ENCODE peak calls at places on chromosomes 2 and 18, in five cellular contexts. K is tibial nerve, M is brain microvascular endothelial cell, Q is mammary epithelial cell, C is suprapubic skin. O is an unnamed sample.

GRCh38 chr2:210863283-210863682 is 306.9 kb downstream of the CPS1 start:
- DNase-seq in C (no peak), K (no peak), Q (no peak), M (no peak), O (no peak)

GRCh38 chr2:197088694-197089093 is 162.2 kb upstream of the PGAP1 start:
- DNase-seq in C (no peak), M (no peak), Q (no peak), K (no peak), O (peak; percentile 80)

GRCh38 chr2:44786818-44787214 is 154.7 kb upstream of the SIX3 start:
- DNase-seq in Q (no peak), C (no peak), K (no peak), M (no peak), O (no peak)

GRCh38 chr18:76483780-76484179 is 11.3 kb downstream of the ZNF516 start:
- DNase-seq in Q (no peak), K (no peak), M (no peak), C (no peak), O (no peak)

GRCh38 chr2:68372435-68372834 is 7.4 kb downstream of the PLEK start:
- DNase-seq in K (no peak), Q (no peak), M (no peak), C (no peak), O (no peak)

GRCh38 chr2:54106631-54107454 is 8.6 kb upstream of the ACYP2 start:
- DNase-seq in K (peak; percentile 21), M (peak; percentile 61), C (no peak), Q (peak; percentile 43), O (peak; percentile 70)

GRCh38 chr2:44100351-44100750 is 68.3 kb upstream of the PPM1B start:
- DNase-seq in M (peak; percentile 91), K (peak; percentile 48), C (no peak), Q (peak; percentile 86), O (peak; percentile 97)

GRCh38 chr2:222884765-222885424 is 24.1 kb downstream of the ACSL3 start:
- DNase-seq in Q (no peak), C (no peak), K (no peak), M (no peak), O (no peak)

GRCh38 chr2:181104512-181105121 is 124.2 kb downstream of the UBE2E3 start:
- DNase-seq in M (peak; percentile 67), K (peak; percentile 38), C (no peak), Q (peak; percentile 48), O (peak; percentile 80)

GRCh38 chr18:22106536-22107292 is 62.7 kb upstream of the GATA6 start:
- DNase-seq in C (no peak), Q (peak; percentile 53), K (no peak), M (no peak), O (no peak)

GRCh38 chr18:9428301-9428706 is 47.0 kb upstream of the RALBP1 start:
- DNase-seq in C (no peak), Q (no peak), M (no peak), K (no peak), O (no peak)

GRCh38 chr2:129929321-129930290 is 49.9 kb upstream of the RAB6C start:
- DNase-seq in K (peak; percentile 41), Q (peak; percentile 12), M (no peak), C (no peak), O (peak; percentile 14)

GRCh38 chr2:64698068-64698645 is 44.4 kb upstream of the SERTAD2 start:
- DNase-seq in K (no peak), C (no peak), M (no peak), Q (no peak), O (no peak)

GRCh38 chr2:39488450-39488849 is 51.4 kb upstream of the MAP4K3 start:
- DNase-seq in M (peak; percentile 90), C (no peak), Q (peak; percentile 90), K (no peak), O (peak; percentile 95)

GRCh38 chr2:229164545-229165249 is 106.4 kb downstream of the PID1 start:
- DNase-seq in K (no peak), M (no peak), C (no peak), Q (no peak), O (peak; percentile 50)

GRCh38 chr2:168673265-168674222 is 128.9 kb upstream of the NOSTRIN start:
- DNase-seq in M (no peak), Q (no peak), C (no peak), K (no peak), O (no peak)

GRCh38 chr2:8649718-8650117 is 32.1 kb upstream of the ID2 start:
- DNase-seq in Q (no peak), K (no peak), C (no peak), M (no peak), O (no peak)

GRCh38 chr2:203786912-203787311 is 80.5 kb downstream of the CD28 start:
- DNase-seq in M (no peak), K (peak; percentile 30), Q (no peak), C (no peak), O (peak; percentile 87)

GRCh38 chr2:45851576-45852304 is 200.3 kb downstream of the PRKCE start:
- DNase-seq in M (peak; percentile 68), K (no peak), Q (peak; percentile 88), C (no peak), O (peak; percentile 45)

GRCh38 chr18:9103488-9103887 is 989 bp downstream of the NDUFV2 start:
- DNase-seq in Q (peak; percentile 29), C (no peak), M (no peak), K (no peak), O (peak; percentile 50)

GRCh38 chr2:239689410-239689809 is 288.6 kb upstream of the HDAC4 start:
- DNase-seq in C (no peak), Q (no peak), K (no peak), M (no peak), O (no peak)

GRCh38 chr2:113915067-113915819 is 25.4 kb downstream of the ACTR3 start:
- DNase-seq in M (no peak), Q (no peak), K (no peak), C (no peak), O (no peak)

GRCh38 chr2:149020432-149020851 is 18.1 kb upstream of the LYPD6B start:
- DNase-seq in Q (no peak), M (no peak), K (no peak), C (no peak), O (no peak)

GRCh38 chr2:43648979-43649701 is 12.1 kb downstream of the PLEKHH2 start:
- DNase-seq in K (no peak), Q (no peak), C (no peak), M (no peak), O (no peak)

GRCh38 chr2:14752294-14752693 is 119.8 kb downstream of the LRATD1 start:
- DNase-seq in Q (no peak), K (no peak), M (no peak), C (no peak), O (no peak)

GRCh38 chr2:33602216-33602830 is 3.2 kb upstream of the FAM98A start:
- DNase-seq in Q (no peak), M (peak; percentile 29), K (no peak), C (no peak), O (no peak)

GRCh38 chr18:63444567-63444966 is 22.3 kb upstream of the VPS4B start:
- DNase-seq in C (no peak), K (no peak), M (peak; percentile 69), Q (peak; percentile 96), O (peak; percentile 74)

GRCh38 chr2:172446524-172447063 is 19.2 kb downstream of the ITGA6 start:
- DNase-seq in K (no peak), C (no peak), Q (no peak), M (no peak), O (no peak)

GRCh38 chr2:233807215-233807865 is 29.2 kb downstream of the MROH2A start:
- DNase-seq in M (no peak), Q (no peak), K (no peak), C (peak; percentile 34), O (no peak)
- TF ChIP-seq CTCF in M (peak; percentile 23), Q (peak; percentile 12), K (no peak), C (no peak), O (no peak)

DNA sequence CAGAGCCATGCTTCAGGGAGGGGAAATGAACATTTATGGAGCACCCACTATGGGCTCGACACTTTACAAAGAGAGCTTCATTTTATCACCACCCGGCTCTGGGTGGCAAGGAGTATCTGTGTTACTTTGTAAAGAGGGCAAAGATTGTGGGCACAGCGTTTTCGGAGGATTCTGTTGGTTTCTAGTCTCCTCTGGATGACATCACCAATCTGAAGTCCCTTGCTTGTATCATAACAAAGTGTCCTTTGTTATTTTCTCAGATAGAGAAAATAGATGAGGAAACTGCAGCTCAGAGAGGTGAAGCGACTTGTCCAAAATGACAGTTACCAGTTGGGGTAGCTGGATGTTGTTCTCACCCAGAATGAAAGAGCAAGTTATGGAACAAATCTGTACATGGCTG is 162.8 kb downstream of the GLI2 start:
- DNase-seq in C (no peak), M (no peak), Q (no peak), K (no peak), O (no peak)
- H3K4me3 ChIP-seq in C (no peak overlapping the region), M (no peak overlapping the region), Q (no peak overlapping the region), K (no peak overlapping the region), O (no peak overlapping the region)

GRCh38 chr2:192197387-192197786 is 2.7 kb upstream of the TMEFF2 start:
- DNase-seq in K (no peak), Q (no peak), M (peak; percentile 11), C (no peak), O (peak; percentile 38)

GRCh38 chr2:192195548-192196418 is 1.1 kb upstream of the TMEFF2 start:
- DNase-seq in K (no peak), M (no peak), Q (no peak), C (peak; percentile 79), O (peak; percentile 35)

GRCh38 chr2:192196451-192197194 is 1.9 kb upstream of the TMEFF2 start:
- DNase-seq in M (no peak), Q (no peak), C (no peak), K (no peak), O (no peak)

GRCh38 chr2:192194065-192194865 is 468 bp downstream of the TMEFF2 start:
- DNase-seq in M (peak; percentile 4), C (peak; percentile 78), Q (no peak), K (no peak), O (peak; percentile 27)

GRCh38 chr2:192194866-192195547 is at the start of gene TMEFF2:
- DNase-seq in M (peak; percentile 74), C (peak; percentile 79), Q (peak; percentile 6), K (peak; percentile 21), O (peak; percentile 70)
- TF ChIP-seq CTCF in M (peak; percentile 33), C (no peak), Q (no peak), K (no peak), O (peak; percentile 2)

DNA sequence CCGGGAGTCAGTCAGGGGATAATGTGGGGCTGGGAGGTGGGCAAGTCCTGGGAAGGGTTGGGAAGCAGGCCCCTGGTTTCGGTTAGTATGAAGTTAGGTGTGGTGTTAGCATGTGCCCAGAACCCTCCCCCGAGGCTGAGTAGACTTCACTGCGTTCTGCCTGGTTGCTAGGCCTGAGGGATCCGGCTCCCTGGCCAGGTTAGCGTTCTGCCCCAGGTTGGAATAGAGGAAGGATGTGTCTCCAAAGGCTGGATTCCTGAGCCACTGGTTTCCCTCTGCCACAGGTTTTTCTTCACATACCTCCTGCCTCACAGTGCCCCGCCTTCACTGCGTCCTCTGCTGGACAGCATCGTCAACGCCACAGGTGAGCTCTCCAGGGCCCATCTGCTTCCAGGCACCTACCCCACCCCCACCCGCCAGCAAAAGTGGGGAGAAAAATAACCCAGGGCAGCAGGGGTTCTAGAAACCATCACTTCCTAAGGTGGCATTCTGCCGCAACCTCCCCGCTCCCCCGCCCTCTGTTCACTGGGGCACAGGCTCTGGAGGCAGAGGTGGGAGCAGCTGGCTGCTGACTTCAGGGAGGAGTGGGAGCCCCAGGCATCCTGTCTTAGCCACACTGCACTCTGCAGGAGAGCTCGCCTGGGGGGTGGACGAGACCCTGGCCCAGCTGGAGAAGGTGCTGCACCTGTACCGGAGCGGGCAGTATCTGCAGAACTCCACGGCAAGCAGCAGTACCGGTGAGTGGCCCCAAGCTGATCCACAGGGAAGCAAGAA is 7.0 kb downstream of the PKDCC start:
- DNase-seq in M (no peak), Q (no peak), C (no peak), K (no peak), O (no peak)
- H3K4me3 ChIP-seq in M (no peak overlapping the region), Q (no peak overlapping the region), C (no peak overlapping the region), K (no peak overlapping the region), O (no peak overlapping the region)

GRCh38 chr2:234257859-234258561 is 207.5 kb downstream of the SPP2 start:
- DNase-seq in C (no peak), Q (peak; percentile 99), K (peak; percentile 18), M (peak; percentile 99), O (peak; percentile 95)
- TF ChIP-seq CTCF in C (peak; percentile 29), Q (peak; percentile 83), K (no peak), M (peak; percentile 90), O (peak; percentile 78)